ENCODE peak calls at places on chromosomes 6 and 20, in six cellular contexts. One of them, this sample, is unnamed.

GRCh38 chr6:14499804-14500203 is 382.2 kb downstream of the CD83 start:
- DNase-seq in T-helper 2 cell treated with Interferon-gamma antibody and Interleukin-4, amounts not matched to agents 5 μg/mL and 100 μg/mL, for 36 hours: no peak
- DNase-seq in H54: peak; percentile 76
- DNase-seq in ELF-1: peak; percentile 58
- DNase-seq in H9: no peak
- DNase-seq in T-helper 17 cell: no peak
- DNase-seq in this sample: no peak

GRCh38 chr6:115133790-115134189 is 791.0 kb upstream of the HS3ST5 start:
- DNase-seq in T-helper 2 cell treated with Interferon-gamma antibody and Interleukin-4, amounts not matched to agents 5 μg/mL and 100 μg/mL, for 36 hours: no peak
- DNase-seq in H54: no peak
- DNase-seq in ELF-1: no peak
- DNase-seq in H9: no peak
- DNase-seq in T-helper 17 cell: no peak
- DNase-seq in this sample: no peak

GRCh38 chr6:167399599-167399998 is 74.7 kb downstream of the TTLL2 start:
- DNase-seq in T-helper 2 cell treated with Interferon-gamma antibody and Interleukin-4, amounts not matched to agents 5 μg/mL and 100 μg/mL, for 36 hours: no peak
- DNase-seq in H54: no peak
- DNase-seq in ELF-1: no peak
- DNase-seq in H9: no peak
- DNase-seq in T-helper 17 cell: no peak
- DNase-seq in this sample: no peak

GRCh38 chr6:143183735-143184134 is 123.0 kb downstream of the AIG1 start:
- DNase-seq in T-helper 2 cell treated with Interferon-gamma antibody and Interleukin-4, amounts not matched to agents 5 μg/mL and 100 μg/mL, for 36 hours: no peak
- DNase-seq in H54: no peak
- DNase-seq in ELF-1: no peak
- DNase-seq in H9: no peak
- DNase-seq in T-helper 17 cell: no peak
- DNase-seq in this sample: no peak

GRCh38 chr6:22029169-22029568 is 267.7 kb downstream of the PRL start:
- DNase-seq in T-helper 2 cell treated with Interferon-gamma antibody and Interleukin-4, amounts not matched to agents 5 μg/mL and 100 μg/mL, for 36 hours: no peak
- DNase-seq in H54: no peak
- DNase-seq in ELF-1: no peak
- DNase-seq in H9: no peak
- DNase-seq in T-helper 17 cell: no peak
- DNase-seq in this sample: no peak

GRCh38 chr6:169931223-169931760 is 179.9 kb downstream of the ERMARD start:
- DNase-seq in T-helper 2 cell treated with Interferon-gamma antibody and Interleukin-4, amounts not matched to agents 5 μg/mL and 100 μg/mL, for 36 hours: no peak
- DNase-seq in H54: no peak
- DNase-seq in ELF-1: no peak
- DNase-seq in H9: no peak
- DNase-seq in T-helper 17 cell: no peak
- DNase-seq in this sample: no peak

GRCh38 chr6:166977626-166978550 is 21.3 kb upstream of the CEP43 start:
- DNase-seq in T-helper 2 cell treated with Interferon-gamma antibody and Interleukin-4, amounts not matched to agents 5 μg/mL and 100 μg/mL, for 36 hours: no peak
- DNase-seq in H54: no peak
- DNase-seq in ELF-1: no peak
- DNase-seq in H9: no peak
- DNase-seq in T-helper 17 cell: no peak
- DNase-seq in this sample: no peak

GRCh38 chr6:54014440-54014839 is 96.8 kb upstream of the MLIP start:
- DNase-seq in T-helper 2 cell treated with Interferon-gamma antibody and Interleukin-4, amounts not matched to agents 5 μg/mL and 100 μg/mL, for 36 hours: no peak
- DNase-seq in H54: no peak
- DNase-seq in ELF-1: no peak
- DNase-seq in H9: no peak
- DNase-seq in T-helper 17 cell: no peak
- DNase-seq in this sample: no peak

GRCh38 chr6:11714116-11714797 is 64.3 kb downstream of the ADTRP start:
- DNase-seq in T-helper 2 cell treated with Interferon-gamma antibody and Interleukin-4, amounts not matched to agents 5 μg/mL and 100 μg/mL, for 36 hours: peak; percentile 24
- DNase-seq in H54: no peak
- DNase-seq in ELF-1: peak; percentile 6
- DNase-seq in H9: no peak
- DNase-seq in T-helper 17 cell: no peak
- DNase-seq in this sample: no peak

GRCh38 chr6:147204843-147205311 is 660 bp downstream of the STXBP5 start:
- DNase-seq in T-helper 2 cell treated with Interferon-gamma antibody and Interleukin-4, amounts not matched to agents 5 μg/mL and 100 μg/mL, for 36 hours: no peak
- DNase-seq in H54: no peak
- DNase-seq in ELF-1: no peak
- DNase-seq in H9: no peak
- DNase-seq in T-helper 17 cell: no peak
- DNase-seq in this sample: no peak

GRCh38 chr20:44733341-44734069 is 12.2 kb upstream of the KCNK15 start:
- DNase-seq in T-helper 2 cell treated with Interferon-gamma antibody and Interleukin-4, amounts not matched to agents 5 μg/mL and 100 μg/mL, for 36 hours: peak; percentile 34
- DNase-seq in H54: no peak
- DNase-seq in ELF-1: peak; percentile 78
- DNase-seq in H9: peak; percentile 77
- DNase-seq in T-helper 17 cell: peak; percentile 31
- DNase-seq in this sample: peak; percentile 27

GRCh38 chr20:25504366-25505135 is 80.8 kb downstream of the NINL start:
- DNase-seq in T-helper 2 cell treated with Interferon-gamma antibody and Interleukin-4, amounts not matched to agents 5 μg/mL and 100 μg/mL, for 36 hours: no peak
- DNase-seq in H54: no peak
- DNase-seq in ELF-1: no peak
- DNase-seq in H9: no peak
- DNase-seq in T-helper 17 cell: no peak
- DNase-seq in this sample: no peak